ENCODE peak calls at places on chromosomes 5 and 9, in seven cellular contexts. M is right lobe of liver, V is psoas muscle, U is body of pancreas, Y is SK-N-SH, W is esophagus squamous epithelium, I is endothelial cell of umbilical vein. E is an unnamed sample. For H3K4me1, the result is how much of the 10 kb centered on the place peaks cover.

GRCh38 chr5:116453920-116454319 is 120.7 kb downstream of the SEMA6A start:
- DNase-seq in W (no peak), M (no peak), I (no peak), V (no peak), U (no peak), Y (peak), E (no peak)

GRCh38 chr5:10660135-10660534 is 96.3 kb downstream of the ANKRD33B start:
- DNase-seq in U (no peak), V (no peak), M (no peak), I (no peak), Y (no peak), W (no peak), E (no peak)

GRCh38 chr9:72203205-72203803 is 54.1 kb downstream of the GDA start:
- DNase-seq in I (peak), V (no peak), Y (peak), U (peak), W (no peak), M (no peak), E (peak)

GRCh38 chr5:80568251-80568650 is 1.8 kb downstream of the ANKRD34B start:
- DNase-seq in U (no peak), V (no peak), W (no peak), M (no peak), I (no peak), Y (peak), E (no peak)

GRCh38 chr5:178068293-178068692 is 45.0 kb upstream of the N4BP3 start:
- DNase-seq in I (no peak), W (no peak), V (no peak), M (no peak), Y (peak), U (no peak), E (no peak)

GRCh38 chr5:154388842-154389241 is 57.0 kb upstream of the SAP30L start:
- DNase-seq in Y (no peak), M (no peak), W (no peak), I (no peak), V (no peak), U (no peak), E (no peak)

GRCh38 chr5:103031607-103032006 is 88.3 kb downstream of the GIN1 start:
- DNase-seq in M (no peak), V (no peak), I (no peak), W (no peak), Y (no peak), U (no peak), E (no peak)

GRCh38 chr5:134555889-134556311 is 30.4 kb downstream of the JADE2 start:
- DNase-seq in Y (peak), U (peak), I (peak), W (no peak), M (no peak), V (peak), E (no peak)

GRCh38 chr5:61167382-61167781 is 5.1 kb upstream of the SMIM15 start:
- DNase-seq in U (peak), Y (peak), I (peak), V (no peak), M (no peak), W (no peak), E (no peak)

GRCh38 chr5:145025775-145026174 is 809.4 kb downstream of the PRELID2 start:
- DNase-seq in Y (no peak), I (no peak), U (no peak), M (no peak), V (no peak), W (no peak), E (no peak)

GRCh38 chr5:138819065-138819464 is 56.1 kb downstream of the LRRTM2 start:
- DNase-seq in U (no peak), M (no peak), V (peak), Y (no peak), I (no peak), W (no peak), E (no peak)

GRCh38 chr5:96624631-96625030 is 37.5 kb upstream of the CAST start:
- DNase-seq in W (no peak), V (no peak), Y (no peak), M (no peak), I (peak), U (no peak), E (no peak)

GRCh38 chr9:105007143-105007542 is 79.2 kb upstream of the ABCA1 start:
- DNase-seq in V (peak), M (no peak), I (peak), U (no peak), W (no peak), Y (no peak), E (no peak)

GRCh38 chr5:142215915-142216681 is 107.5 kb downstream of the NDFIP1 start:
- DNase-seq in I (peak), Y (no peak), W (no peak), V (peak), U (peak), M (no peak), E (peak)

GRCh38 chr5:10709933-10710332 is 51.1 kb downstream of the DAP start:
- DNase-seq in V (no peak), I (no peak), U (peak), Y (no peak), M (no peak), W (no peak), E (no peak)

GRCh38 chr5:79143684-79144379 is 32.2 kb downstream of the BHMT start:
- DNase-seq in I (no peak), W (no peak), V (no peak), M (no peak), Y (no peak), U (no peak), E (no peak)

GRCh38 chr9:33676746-33677505 is 118.4 kb upstream of the PRSS3 start:
- DNase-seq in I (peak), V (peak), W (no peak), Y (peak), U (peak), M (peak), E (peak)

GRCh38 chr9:82777366-82777765 is 285.6 kb downstream of the RASEF start:
- DNase-seq in V (no peak), M (no peak), W (no peak), I (no peak), U (no peak), Y (no peak), E (no peak)

GRCh38 chr9:121888438-121888775 is 204.7 kb downstream of the TTLL11 start:
- DNase-seq in M (no peak), I (no peak), V (peak), U (no peak), W (no peak), Y (no peak), E (no peak)

GRCh38 chr5:81212211-81212687 is 20.9 kb upstream of the CKMT2 start:
- DNase-seq in U (peak), W (no peak), M (no peak), I (no peak), V (no peak), Y (no peak), E (no peak)

GRCh38 chr9:79796411-79796810 is 224.6 kb downstream of the TLE4 start:
- DNase-seq in U (no peak), W (no peak), Y (no peak), V (no peak), I (no peak), M (no peak), E (no peak)

GRCh38 chr9:96508227-96508940 is 58.4 kb downstream of the HABP4 start:
- DNase-seq in I (peak), U (no peak), W (no peak), Y (no peak), V (no peak), M (no peak), E (no peak)

GRCh38 chr5:61675015-61675692 is 343.1 kb downstream of the ZSWIM6 start:
- DNase-seq in M (no peak), U (peak), W (no peak), Y (no peak), I (no peak), V (no peak), E (no peak)

GRCh38 chr9:17589771-17590170 is 10.9 kb downstream of the SH3GL2 start:
- DNase-seq in W (no peak), Y (no peak), M (no peak), I (no peak), U (no peak), V (no peak), E (no peak)

GRCh38 chr9:8779478-8779877 is 979.9 kb upstream of the DMAC1 start:
- DNase-seq in U (no peak), I (no peak), M (no peak), V (no peak), W (no peak), Y (no peak), E (no peak)

GRCh38 chr5:16866795-16867584 is 69.1 kb downstream of the MYO10 start:
- DNase-seq in Y (peak), V (no peak), U (peak), W (no peak), I (no peak), M (no peak), E (peak)

GRCh38 chr9:111873901-111874300 is 22.7 kb upstream of the UGCG start:
- DNase-seq in Y (no peak), I (no peak), W (no peak), U (no peak), M (no peak), V (no peak), E (no peak)

GRCh38 chr9:137280478-137281344 is 3.2 kb downstream of the TOR4A start:
- DNase-seq in I (no peak), M (peak), V (peak), Y (peak), W (no peak), U (no peak), E (peak)

GRCh38 chr5:10586008-10586407 is 22.1 kb downstream of the ANKRD33B start:
- DNase-seq in V (no peak), M (no peak), Y (no peak), U (no peak), I (no peak), W (no peak), E (no peak)

GRCh38 chr5:128350705-128351104 is 187.3 kb downstream of the FBN2 start:
- DNase-seq in Y (no peak), U (no peak), I (no peak), W (no peak), V (no peak), M (no peak), E (no peak)

GRCh38 chr9:19074836-19075235 is 25.6 kb downstream of the RRAGA start:
- DNase-seq in W (no peak), I (peak), Y (no peak), U (no peak), M (no peak), V (no peak), E (no peak)

GRCh38 chr5:84872768-84873167 is 488.1 kb upstream of the EDIL3 start:
- DNase-seq in M (no peak), W (no peak), V (no peak), I (no peak), U (no peak), Y (no peak), E (no peak)

GRCh38 chr9:1050125-1050895 is at the start of gene DMRT2:
- DNase-seq in V (peak), W (no peak), U (peak), I (peak), Y (peak), M (peak), E (peak)

GRCh38 chr9:94472766-94473165 is 82.1 kb upstream of the PCAT7 start:
- DNase-seq in M (no peak), Y (no peak), W (no peak), V (no peak), I (no peak), U (no peak), E (no peak)

GRCh38 chr5:144024601-144025000 is 145.9 kb downstream of the YIPF5 start:
- DNase-seq in W (no peak), I (no peak), V (no peak), U (no peak), Y (no peak), M (no peak), E (no peak)

GRCh38 chr9:100639851-100640250 is 62.0 kb downstream of the CAVIN4 start:
- DNase-seq in V (no peak), Y (no peak), W (no peak), M (no peak), U (no peak), I (no peak), E (no peak)

GRCh38 chr9:100641166-100641565 is 63.3 kb downstream of the CAVIN4 start:
- DNase-seq in Y (no peak), U (no peak), I (no peak), V (no peak), M (no peak), W (no peak), E (no peak)

GRCh38 chr9:100637787-100638186 is 59.9 kb downstream of the CAVIN4 start:
- DNase-seq in M (no peak), V (no peak), Y (no peak), W (no peak), U (no peak), I (no peak), E (no peak)
- TF ChIP-seq CTCF in M (no peak), V (no peak), Y (no peak), W (no peak), U (no peak), I (no peak), E (no peak)

GRCh38 chr9:136241540-136241939 is 4.1 kb downstream of the QSOX2 start:
- DNase-seq in W (no peak), V (no peak), U (no peak), M (no peak), I (no peak), Y (no peak), E (no peak)

GRCh38 chr9:136242248-136242647 is 3.4 kb downstream of the QSOX2 start:
- DNase-seq in I (no peak), M (no peak), U (no peak), V (no peak), W (no peak), Y (no peak), E (no peak)

GRCh38 chr9:136243631-136244030 is 2.0 kb downstream of the QSOX2 start:
- DNase-seq in W (no peak), U (no peak), V (no peak), M (no peak), I (no peak), Y (no peak), E (no peak)

GRCh38 chr9:136244116-136244775 is 1.4 kb downstream of the QSOX2 start:
- DNase-seq in V (no peak), U (no peak), I (no peak), W (no peak), Y (no peak), M (no peak), E (no peak)

DNA sequence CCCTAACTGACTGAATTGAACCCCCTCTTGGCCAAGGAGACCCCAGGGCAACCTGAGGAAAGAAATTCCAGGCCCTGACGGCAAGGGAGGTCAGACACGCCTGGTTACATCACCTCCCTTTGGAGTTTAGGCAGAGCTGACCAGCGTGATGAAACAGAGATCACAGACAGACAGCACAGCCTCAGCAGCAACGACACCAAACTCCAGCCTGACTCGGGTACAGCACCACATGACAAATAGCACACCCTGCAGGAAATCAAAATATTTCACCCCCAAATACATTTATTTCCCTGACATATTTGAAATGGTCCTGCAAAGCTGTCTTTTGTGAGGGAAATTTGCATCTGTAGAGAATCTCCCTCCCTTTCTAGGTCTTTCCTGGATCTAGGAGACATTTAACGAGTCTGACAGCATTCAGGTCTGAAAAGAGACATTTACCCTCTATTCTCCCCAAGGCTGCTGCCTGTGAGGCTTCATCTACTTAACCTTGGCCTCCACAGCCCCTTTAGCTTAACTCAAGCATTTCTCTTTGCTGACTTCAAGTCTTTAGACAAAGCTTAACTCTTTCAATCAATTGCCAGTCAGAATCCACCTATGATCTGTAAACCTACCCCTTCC is 2.6 kb downstream of the QSOX2 start:
- DNase-seq in M (no peak), Y (no peak), V (no peak), W (no peak), I (no peak), U (no peak), E (no peak)
- H3K4me1 ChIP-seq in M (under half), Y (under half), V (under half), W (half or more), I (under half), U (half or more), E (under half)

DNA sequence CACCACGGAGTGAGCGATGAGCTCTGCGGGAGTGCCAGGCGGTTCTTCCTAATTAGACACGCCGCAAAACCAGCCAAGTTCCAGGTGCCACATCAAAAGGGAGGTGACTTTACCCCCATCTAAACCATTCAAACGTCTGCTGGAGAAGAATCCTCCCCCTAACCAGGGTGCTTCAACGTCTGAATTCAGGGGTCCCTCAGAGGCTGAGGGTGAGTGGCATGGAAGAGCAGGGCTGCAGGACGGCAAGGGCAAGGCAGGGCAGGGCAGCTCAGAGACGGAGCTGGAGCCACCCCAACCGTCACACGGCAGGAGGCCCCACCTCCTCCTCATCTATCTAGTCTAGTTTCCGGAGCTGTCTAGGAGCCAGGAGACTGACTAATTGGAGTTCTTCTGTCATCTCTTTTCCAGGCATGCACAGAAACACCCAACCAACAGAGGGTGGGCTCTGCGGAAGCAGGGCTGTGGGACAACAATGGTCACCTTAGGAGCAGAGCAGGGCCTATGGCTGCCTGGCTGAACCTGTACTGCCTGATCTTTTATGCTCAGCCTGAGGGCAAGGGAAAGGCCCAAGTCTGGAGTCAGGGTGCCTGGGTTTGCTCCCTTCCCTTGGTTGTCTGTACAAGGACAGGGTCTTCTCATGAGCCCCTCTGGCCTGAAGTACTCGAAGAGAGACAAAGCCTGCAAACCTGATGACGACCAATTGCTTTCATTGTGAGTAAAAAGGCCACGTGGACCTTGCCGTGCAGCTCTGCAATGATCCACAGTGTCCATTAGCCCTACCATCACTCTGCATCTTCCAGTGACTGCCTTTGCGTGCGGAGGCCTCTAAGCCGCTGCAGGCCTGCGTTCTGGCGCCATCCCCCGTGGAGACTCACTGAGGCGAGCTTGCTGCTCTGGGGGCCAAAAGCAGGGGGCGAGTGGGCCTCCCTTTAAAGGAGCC is 81.0 kb upstream of the SLC25A51 start:
- DNase-seq in W (no peak), V (peak), Y (no peak), M (peak), I (no peak), U (peak), E (peak)
- TF ChIP-seq CTCF in W (no peak), V (no peak), Y (peak), M (no peak), I (no peak), U (no peak), E (no peak)

GRCh38 chr9:128150594-128151342 is 1.5 kb downstream of the LCN2 start:
- DNase-seq in Y (peak), U (no peak), V (no peak), I (no peak), W (no peak), M (no peak), E (peak)
- H3K4me1 ChIP-seq in Y (under half), U (under half), V (under half), I (under half), W (half or more), M (under half), E (under half)

DNA sequence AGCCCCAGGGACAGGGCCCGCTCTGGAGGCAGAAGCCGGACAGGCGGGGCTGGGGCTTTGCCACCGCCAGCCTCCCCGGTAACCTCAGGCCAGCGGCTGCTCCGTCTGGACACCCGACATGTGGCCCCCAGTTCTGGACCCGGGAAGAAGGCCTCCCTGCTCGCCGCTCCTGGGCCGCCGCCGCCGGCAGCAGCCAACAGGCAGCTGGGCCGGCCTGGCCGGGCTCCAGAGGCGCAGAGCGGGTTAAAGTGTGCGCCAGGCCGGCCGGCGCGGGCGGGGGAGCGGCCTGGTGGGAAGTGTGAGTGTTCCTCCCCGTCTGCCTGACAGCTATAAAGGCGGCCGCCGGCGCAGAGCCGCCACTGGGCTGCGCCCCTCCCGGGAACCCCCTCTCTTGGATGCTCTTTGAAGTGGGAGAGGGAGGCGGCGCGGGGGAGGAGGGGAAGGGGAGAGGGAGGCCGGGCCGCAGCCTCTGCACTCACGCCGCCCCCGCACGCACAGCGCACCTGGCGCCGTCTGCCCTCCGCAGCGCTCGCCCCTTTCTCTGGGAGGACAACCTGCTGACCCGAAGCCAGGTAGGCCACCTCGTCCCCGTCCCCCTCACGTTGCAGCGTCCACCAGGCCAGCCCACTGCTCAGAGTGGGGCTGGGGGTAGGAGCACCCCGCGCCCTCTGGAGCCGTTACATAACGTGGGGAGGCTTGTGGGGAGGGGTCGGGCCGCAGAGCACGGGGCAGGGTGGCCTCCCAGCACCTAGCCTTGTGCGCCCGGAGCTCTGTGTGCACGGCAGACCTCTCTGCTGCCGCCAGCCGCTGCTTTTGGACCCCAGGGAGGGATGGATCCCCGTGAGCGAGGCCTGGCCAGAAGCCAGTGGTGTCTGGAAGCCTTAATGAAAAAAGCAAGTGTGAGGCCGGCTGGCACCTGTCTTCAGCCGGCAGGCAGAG is at the start of gene ADAMTSL2:
- DNase-seq in M (peak), U (peak), I (peak), Y (peak), W (no peak), V (peak), E (peak)
- TF ChIP-seq CTCF in M (no peak), U (no peak), I (no peak), Y (no peak), W (no peak), V (no peak), E (no peak)

DNA sequence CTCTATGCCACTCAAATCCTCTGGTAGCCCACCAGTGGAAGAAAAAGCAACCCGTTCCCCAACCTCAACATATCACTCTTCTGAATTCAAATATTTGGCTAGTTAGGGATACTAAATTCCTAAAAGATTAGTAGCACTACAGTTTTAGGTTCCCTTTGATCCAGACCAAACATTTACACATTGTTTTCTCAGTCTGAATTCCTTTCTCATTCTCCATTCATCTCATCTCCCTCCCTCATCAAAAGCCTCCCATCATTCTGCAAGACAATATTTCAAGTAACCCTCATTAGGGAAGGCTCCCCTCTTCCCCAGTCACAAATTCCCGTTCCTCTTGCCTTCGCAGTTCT is 26.3 kb downstream of the ADAM19 start:
- DNase-seq in U (no peak), V (no peak), I (no peak), M (no peak), Y (no peak), W (no peak), E (no peak)
- H3K4me1 ChIP-seq in U (under half), V (half or more), I (under half), M (under half), Y (under half), W (half or more), E (under half)